ENCODE peak calls at places on chromosome 18, in four cellular contexts. R, E, Z and K are unnamed samples.

GRCh38 chr18:62555135-62555534 is 32.3 kb downstream of the ZCCHC2 start:
- DNase-seq in R (no peak), Z (no peak), E (peak), K (no peak)

GRCh38 chr18:10313016-10313342 is 141.5 kb upstream of the APCDD1 start:
- DNase-seq in R (no peak), Z (no peak), E (no peak), K (no peak)

GRCh38 chr18:75127143-75128021 is 81.6 kb downstream of the PTGR3 start:
- DNase-seq in R (no peak), E (no peak), Z (no peak), K (peak)

GRCh38 chr18:944440-944839 is 39.8 kb downstream of the ADCYAP1 start:
- DNase-seq in E (peak), Z (no peak), R (no peak), K (no peak)

GRCh38 chr18:59990121-59990818 is 90.5 kb downstream of the PMAIP1 start:
- DNase-seq in E (no peak), Z (no peak), R (no peak), K (no peak)

GRCh38 chr18:7586379-7586778 is 19.3 kb downstream of the PTPRM start:
- DNase-seq in R (no peak), E (no peak), Z (no peak), K (no peak)

GRCh38 chr18:23966909-23967308 is 47.6 kb upstream of the TTC39C start:
- DNase-seq in E (no peak), Z (no peak), R (no peak), K (no peak)

GRCh38 chr18:66560092-66560491 is 43.8 kb downstream of the CDH19 start:
- DNase-seq in E (peak), R (no peak), Z (no peak), K (no peak)

GRCh38 chr18:903703-904102 is 968 bp upstream of the ADCYAP1 start:
- DNase-seq in Z (peak), R (no peak), E (peak), K (no peak)

GRCh38 chr18:78896111-78896510 is 83.5 kb upstream of the SALL3 start:
- DNase-seq in Z (no peak), E (no peak), R (no peak), K (no peak)

GRCh38 chr18:32289480-32290075 is 99.7 kb downstream of the MEP1B start:
- DNase-seq in R (no peak), E (peak), Z (peak), K (peak)

GRCh38 chr18:9968081-9968848 is 54.4 kb downstream of the VAPA start:
- DNase-seq in E (peak), R (no peak), Z (no peak), K (no peak)

GRCh38 chr18:50422286-50422898 is 47.5 kb downstream of the SKA1 start:
- DNase-seq in R (no peak), Z (no peak), E (peak), K (no peak)

GRCh38 chr18:48680871-48681270 is 142.0 kb downstream of the CTIF start:
- DNase-seq in E (peak), Z (no peak), R (no peak), K (peak)

GRCh38 chr18:7822435-7823425 is 255.6 kb downstream of the PTPRM start:
- DNase-seq in R (no peak), E (peak), Z (no peak), K (no peak)

GRCh38 chr18:37452697-37453385 is 112.8 kb downstream of the CELF4 start:
- DNase-seq in E (peak), Z (no peak), R (no peak), K (no peak)

GRCh38 chr18:50169149-50169548 is 25.8 kb downstream of the MYO5B start:
- DNase-seq in Z (no peak), R (no peak), E (no peak), K (no peak)

GRCh38 chr18:48956378-48956777 is 5.6 kb upstream of the SMAD7 start:
- DNase-seq in E (peak), Z (no peak), R (no peak), K (no peak)

GRCh38 chr18:44927127-44927849 is 246.6 kb downstream of the SETBP1 start:
- DNase-seq in R (no peak), Z (no peak), E (no peak), K (no peak)

GRCh38 chr18:77055429-77056310 is 76.9 kb downstream of the MBP start:
- DNase-seq in Z (no peak), R (no peak), E (no peak), K (no peak)

GRCh38 chr18:25621144-25621543 is 269.2 kb upstream of the ZNF521 start:
- DNase-seq in Z (no peak), R (no peak), E (no peak), K (no peak)

GRCh38 chr18:50231621-50232020 is 34.7 kb downstream of the CFAP53 start:
- DNase-seq in E (no peak), R (no peak), Z (no peak), K (no peak)